ENCODE peak calls at places on chromosomes 11 and 22, in six cellular contexts. M is colonic mucosa, X is BJ, I is endodermal cell, O is hepatocyte, Q is left ventricle myocardium inferior. Y is an unnamed sample.
A peak's percentile ranks its signal among the peaks of the same experiment; 100 is the strongest.

GRCh38 chr11:3165152-3165705 is at the start of gene OSBPL5:
- DNase-seq in M (peak; percentile 83), X (no peak), I (peak; percentile 81), O (peak; percentile 83), Q (peak; percentile 87), Y (no peak)

GRCh38 chr11:90246468-90246867 is 23.6 kb upstream of the CHORDC1 start:
- DNase-seq in M (no peak), X (no peak), I (no peak), O (no peak), Q (no peak), Y (no peak)

GRCh38 chr11:65279713-65280459 is 18.1 kb downstream of the POLA2 start:
- DNase-seq in M (no peak), X (peak; percentile 56), I (no peak), O (peak; percentile 88), Q (no peak), Y (peak; percentile 66)

GRCh38 chr11:58902881-58903280 is 36.4 kb upstream of the GLYATL1 start:
- DNase-seq in M (no peak), X (no peak), I (no peak), O (no peak), Q (no peak), Y (no peak)

GRCh38 chr11:88827018-88827676 is 238.6 kb downstream of the GRM5 start:
- DNase-seq in M (no peak), X (no peak), I (no peak), O (peak; percentile 17), Q (no peak), Y (no peak)

GRCh38 chr11:110087820-110088534 is 5.2 kb upstream of the ZC3H12C start:
- DNase-seq in M (no peak), X (no peak), I (no peak), O (no peak), Q (no peak), Y (no peak)

GRCh38 chr22:39291501-39291900 is 27.9 kb downstream of the RPL3 start:
- DNase-seq in M (no peak), X (no peak), I (no peak), O (no peak), Q (no peak), Y (no peak)

GRCh38 chr11:125070699-125071254 is 7.7 kb downstream of the SLC37A2 start:
- DNase-seq in M (peak; percentile 64), X (peak; percentile 22), I (peak; percentile 42), O (peak; percentile 71), Q (peak; percentile 52), Y (peak; percentile 45)

GRCh38 chr11:13260196-13260962 is 17.2 kb upstream of the BMAL1 start:
- DNase-seq in M (no peak), X (no peak), I (peak; percentile 72), O (no peak), Q (no peak), Y (peak; percentile 93)

GRCh38 chr22:28802595-28803087 is 2.3 kb upstream of the XBP1 start:
- DNase-seq in M (no peak), X (no peak), I (no peak), O (no peak), Q (no peak), Y (no peak)

GRCh38 chr22:50633771-50634170 is 5.8 kb upstream of the ARSA start:
- DNase-seq in M (no peak), X (no peak), I (no peak), O (no peak), Q (no peak), Y (no peak)

GRCh38 chr11:111331711-111332479 is 33.5 kb downstream of the POU2AF3 start:
- DNase-seq in M (no peak), X (no peak), I (no peak), O (no peak), Q (no peak), Y (no peak)

GRCh38 chr11:96260067-96260511 is 82.9 kb downstream of the MAML2 start:
- DNase-seq in M (peak; percentile 24), X (no peak), I (no peak), O (no peak), Q (no peak), Y (no peak)

GRCh38 chr22:29570456-29570855 is 10.5 kb downstream of the NIPSNAP1 start:
- DNase-seq in M (no peak), X (no peak), I (no peak), O (no peak), Q (no peak), Y (no peak)

GRCh38 chr11:96340555-96340885 is 2.5 kb downstream of the MAML2 start:
- DNase-seq in M (no peak), X (no peak), I (no peak), O (no peak), Q (no peak), Y (no peak)

GRCh38 chr11:96147186-96147585 is 195.8 kb downstream of the MAML2 start:
- DNase-seq in M (no peak), X (no peak), I (no peak), O (no peak), Q (no peak), Y (no peak)

GRCh38 chr11:46247664-46248063 is 29.8 kb upstream of the CREB3L1 start:
- DNase-seq in M (peak; percentile 78), X (no peak), I (peak; percentile 92), O (peak; percentile 78), Q (no peak), Y (no peak)

GRCh38 chr11:46243796-46244109 is 33.7 kb upstream of the CREB3L1 start:
- DNase-seq in M (no peak), X (no peak), I (no peak), O (no peak), Q (no peak), Y (no peak)

GRCh38 chr11:46248270-46249102 is 29.0 kb upstream of the CREB3L1 start:
- DNase-seq in M (no peak), X (peak; percentile 85), I (peak; percentile 81), O (peak; percentile 68), Q (no peak), Y (peak; percentile 66)

GRCh38 chr11:46247090-46247489 is 30.4 kb upstream of the CREB3L1 start:
- DNase-seq in M (no peak), X (no peak), I (no peak), O (no peak), Q (no peak), Y (no peak)

DNA sequence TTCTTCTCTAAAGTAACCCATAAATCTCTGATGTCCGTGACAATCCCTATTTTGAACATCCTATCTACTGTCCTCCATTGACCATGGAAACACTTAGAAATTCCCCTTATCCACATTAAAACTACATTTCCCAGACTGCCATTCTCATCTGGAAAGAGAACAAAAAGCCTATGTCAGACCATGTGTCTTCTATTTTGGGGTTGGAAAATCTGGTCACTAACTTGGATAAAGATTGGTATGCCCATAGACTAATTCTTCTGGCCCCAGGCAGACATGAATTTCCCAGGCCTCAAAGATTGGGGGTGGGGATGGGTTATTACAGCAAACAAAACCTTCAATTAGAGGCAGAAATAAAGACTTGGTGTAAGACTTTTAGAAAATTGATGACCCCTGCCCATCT is 30.9 kb upstream of the CREB3L1 start:
- DNase-seq in M (no peak), X (no peak), I (no peak), O (no peak), Q (no peak), Y (no peak)
- H3K4me3 ChIP-seq in M (no peak overlapping the region), X (no peak overlapping the region), I (no peak overlapping the region), O (no peak overlapping the region), Q (no peak overlapping the region), Y (no peak overlapping the region)

GRCh38 chr22:41449321-41449720 is 2.7 kb upstream of the TOB2 start:
- DNase-seq in M (no peak), X (no peak), I (no peak), O (no peak), Q (no peak), Y (no peak)

GRCh38 chr22:41446057-41446501 is 522 bp downstream of the TOB2 start:
- DNase-seq in M (peak; percentile 57), X (no peak), I (peak; percentile 67), O (peak; percentile 55), Q (peak; percentile 43), Y (no peak)

GRCh38 chr22:41447435-41448188 is 1.0 kb upstream of the TOB2 start:
- DNase-seq in M (peak; percentile 74), X (no peak), I (peak; percentile 90), O (peak; percentile 84), Q (peak; percentile 67), Y (no peak)

GRCh38 chr22:41446639-41447434 is at the start of gene TOB2:
- DNase-seq in M (peak; percentile 96), X (peak; percentile 44), I (peak; percentile 97), O (peak; percentile 98), Q (peak; percentile 96), Y (peak; percentile 68)

GRCh38 chr22:41448189-41448808 is 1.7 kb upstream of the TOB2 start:
- DNase-seq in M (peak; percentile 97), X (peak; percentile 99), I (peak; percentile 98), O (peak; percentile 97), Q (peak; percentile 95), Y (peak; percentile 90)
- TF ChIP-seq CTCF in M (no peak), X (no peak), I (no peak), O (no peak), Q (no peak), Y (no peak)

GRCh38 chr11:27404427-27404826 is 41.4 kb upstream of the CCDC34 start:
- DNase-seq in M (no peak), X (no peak), I (no peak), O (no peak), Q (no peak), Y (no peak)

GRCh38 chr11:27402450-27402849 is 39.4 kb upstream of the CCDC34 start:
- DNase-seq in M (peak; percentile 34), X (no peak), I (no peak), O (no peak), Q (no peak), Y (no peak)

GRCh38 chr11:27401280-27401679 is 38.3 kb upstream of the CCDC34 start:
- DNase-seq in M (no peak), X (peak; percentile 66), I (no peak), O (no peak), Q (no peak), Y (no peak)

GRCh38 chr11:27403195-27403594 is 40.2 kb upstream of the CCDC34 start:
- DNase-seq in M (no peak), X (no peak), I (no peak), O (no peak), Q (no peak), Y (no peak)

GRCh38 chr11:27401760-27402316 is 38.8 kb upstream of the CCDC34 start:
- DNase-seq in M (peak; percentile 67), X (no peak), I (no peak), O (peak; percentile 51), Q (no peak), Y (no peak)
- H3K4me3 ChIP-seq in M (no peak overlapping the region), X (no peak overlapping the region), I (no peak overlapping the region), O (no peak overlapping the region), Q (no peak overlapping the region), Y (no peak overlapping the region)

DNA sequence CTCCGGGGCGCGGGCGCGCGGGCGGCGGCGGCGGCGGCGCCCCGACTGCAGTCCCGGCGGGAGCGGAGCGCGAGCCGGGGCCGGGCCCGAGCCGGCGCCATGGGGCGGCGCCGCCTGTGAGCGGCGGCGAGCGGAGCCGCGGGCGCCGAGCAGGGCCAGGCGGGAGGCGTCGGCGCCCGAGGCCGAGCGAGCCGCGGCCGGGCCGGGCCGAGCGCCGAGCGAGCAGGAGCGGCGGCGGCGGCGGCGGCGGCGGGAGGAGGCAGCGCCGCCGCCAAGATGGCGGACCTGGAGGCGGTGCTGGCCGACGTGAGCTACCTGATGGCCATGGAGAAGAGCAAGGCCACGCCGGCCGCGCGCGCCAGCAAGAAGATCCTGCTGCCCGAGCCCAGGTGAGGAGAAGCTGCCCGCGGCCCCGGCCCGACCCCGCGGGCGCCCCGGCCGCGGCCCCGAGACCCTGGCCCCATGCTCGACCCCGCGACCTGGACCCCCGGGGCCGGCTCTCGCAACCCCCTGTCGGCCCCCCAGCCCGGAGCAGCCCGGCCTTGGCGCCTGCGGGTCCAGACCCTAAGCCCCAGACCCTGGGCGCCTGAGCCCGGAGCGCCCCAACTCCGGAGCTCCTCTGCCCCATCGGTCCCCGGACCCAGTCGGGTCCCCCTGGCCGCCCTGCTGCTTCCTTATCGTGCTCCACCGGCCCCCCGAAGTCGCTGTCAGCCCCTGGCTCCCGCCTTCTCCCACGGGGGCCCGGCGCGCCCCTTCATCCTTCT is at the start of gene GRK2:
- DNase-seq in M (no peak), X (no peak), I (peak; percentile 75), O (peak; percentile 83), Q (no peak), Y (no peak)
- TF ChIP-seq CTCF in M (no peak), X (no peak), I (no peak), O (no peak), Q (no peak), Y (no peak)

Y was measured in keratinocyte.